ENCODE peak calls at places on chromosomes 7 and 10, in eight cellular contexts. C is fibroblast of mammary gland, S is left lobe of liver, N is ELR, D is astrocyte of the spinal cord, T is AG08396, Z is NCI-H1105, K is NCI-H2081. E is an unnamed sample.

GRCh38 chr10:132810807-132811700 is 25.1 kb upstream of the NKX6-2 start:
- DNase-seq in S (no peak), C (no peak), Z (no peak), T (no peak), D (no peak), K (no peak), N (no peak), E (no peak)

GRCh38 chr7:155454183-155455112 is 3.5 kb upstream of the EN2 start:
- DNase-seq in D (no peak), T (no peak), K (no peak), S (no peak), C (no peak), Z (no peak), N (no peak), E (no peak)

GRCh38 chr10:51691135-51691534 is 8.3 kb downstream of the CSTF2T start:
- DNase-seq in S (no peak), D (no peak), C (no peak), T (no peak), N (no peak), K (no peak), Z (no peak), E (no peak)

GRCh38 chr7:98251251-98251843 is 685 bp downstream of the TECPR1 start:
- DNase-seq in C (peak), D (no peak), S (no peak), T (no peak), Z (no peak), K (peak), N (peak), E (peak)

GRCh38 chr7:128874140-128875031 is 11.7 kb downstream of the ATP6V1F start:
- DNase-seq in N (no peak), C (no peak), D (no peak), Z (peak), T (no peak), S (no peak), K (no peak), E (peak)

GRCh38 chr10:386751-387693 is 251.8 kb downstream of the ZMYND11 start:
- DNase-seq in C (no peak), Z (no peak), D (no peak), K (no peak), T (no peak), N (no peak), S (no peak), E (no peak)

GRCh38 chr7:81638216-81638615 is 131.6 kb downstream of the HGF start:
- DNase-seq in K (peak), T (no peak), Z (no peak), D (peak), S (no peak), C (peak), N (peak), E (peak)

GRCh38 chr7:120052884-120053382 is 220.0 kb upstream of the KCND2 start:
- DNase-seq in N (peak), D (peak), C (peak), S (no peak), K (no peak), T (peak), Z (no peak), E (no peak)

GRCh38 chr10:126124923-126125322 is 228.6 kb downstream of the FANK1 start:
- DNase-seq in S (no peak), D (no peak), C (no peak), T (no peak), K (no peak), Z (no peak), N (no peak), E (no peak)

GRCh38 chr7:36208997-36209813 is 56.2 kb downstream of the EEPD1 start:
- DNase-seq in Z (no peak), T (no peak), K (no peak), S (no peak), D (no peak), C (peak), N (no peak), E (no peak)

GRCh38 chr7:43868181-43868580 is 1.1 kb downstream of the MRPS24 start:
- DNase-seq in K (no peak), D (no peak), C (no peak), T (no peak), S (no peak), N (no peak), Z (no peak), E (no peak)

GRCh38 chr10:122341141-122341810 is 33.2 kb upstream of the PLEKHA1 start:
- DNase-seq in T (no peak), Z (no peak), K (no peak), C (peak), N (no peak), D (no peak), S (no peak), E (no peak)

GRCh38 chr10:23147035-23147434 is 45.1 kb upstream of the PTF1A start:
- DNase-seq in Z (no peak), S (no peak), C (no peak), T (no peak), N (no peak), D (no peak), K (no peak), E (no peak)

GRCh38 chr7:3408814-3409595 is 108.0 kb downstream of the SDK1 start:
- DNase-seq in D (no peak), N (no peak), C (no peak), K (no peak), T (no peak), Z (peak), S (no peak), E (peak)

GRCh38 chr10:75530337-75530736 is 98.9 kb downstream of the LRMDA start:
- DNase-seq in T (no peak), K (no peak), S (no peak), D (peak), Z (no peak), C (peak), N (peak), E (no peak)

GRCh38 chr7:13850185-13850752 is 139.2 kb downstream of the ETV1 start:
- DNase-seq in S (no peak), N (peak), K (peak), Z (peak), C (peak), D (peak), T (peak), E (peak)

GRCh38 chr10:11610151-11610854 is 1.1 kb downstream of the USP6NL start:
- DNase-seq in S (no peak), D (peak), C (no peak), K (no peak), Z (no peak), T (no peak), N (no peak), E (no peak)

GRCh38 chr10:114151486-114151885 is 22.5 kb downstream of the CCDC186 start:
- DNase-seq in K (no peak), S (no peak), N (peak), D (peak), Z (no peak), C (peak), T (peak), E (no peak)

GRCh38 chr10:57898231-57898630 is 369.5 kb downstream of the IPMK start:
- DNase-seq in S (no peak), D (no peak), Z (no peak), T (no peak), N (no peak), K (no peak), C (no peak), E (peak)

GRCh38 chr7:155323001-155323638 is 25.4 kb downstream of the INSIG1 start:
- DNase-seq in K (no peak), Z (no peak), C (no peak), S (no peak), D (no peak), N (no peak), T (no peak), E (no peak)

GRCh38 chr10:17206210-17206709 is 4.8 kb upstream of the TRDMT1 start:
- DNase-seq in D (peak), Z (no peak), C (peak), S (no peak), K (no peak), T (peak), N (peak), E (no peak)

E was measured in DMS153.